ENCODE peak calls at places on chromosome 7, in nine cellular contexts. K is iPS DF 6.9; D is PC-9; X is heart right ventricle; R is GM13977; Y is activated CD4-positive, CD25-positive, alpha-beta regulatory T cell; G is iris pigment epithelial cell; N is PC-3; P is nephron progenitor cell. A is an unnamed sample.

GRCh38 chr7:6121141-6121540 is 90.0 kb downstream of the ANKRD61 start:
- DNase-seq in N (peak), P (no peak), Y (no peak), G (peak), R (no peak), X (no peak), K (no peak), D (no peak), A (no peak)

GRCh38 chr7:89726548-89726947 is 427.7 kb upstream of the STEAP1 start:
- DNase-seq in K (no peak), R (no peak), X (no peak), N (no peak), Y (no peak), G (no peak), P (no peak), D (no peak), A (no peak)

GRCh38 chr7:90540406-90540805 is 55.7 kb upstream of the CDK14 start:
- DNase-seq in D (no peak), R (no peak), P (no peak), K (no peak), G (no peak), Y (no peak), X (no peak), N (peak), A (no peak)

GRCh38 chr7:35748348-35748747 is 52.5 kb upstream of the SEPTIN7 start:
- DNase-seq in K (no peak), G (peak), N (no peak), Y (no peak), P (no peak), D (no peak), X (no peak), R (no peak), A (no peak)

GRCh38 chr7:35035511-35035921 is 1.8 kb downstream of the DPY19L1 start:
- DNase-seq in R (peak), G (peak), N (peak), Y (no peak), P (no peak), D (peak), X (no peak), K (no peak), A (no peak)

GRCh38 chr7:96266580-96266979 is 55.3 kb downstream of the SLC25A13 start:
- DNase-seq in K (no peak), P (no peak), G (no peak), Y (no peak), N (no peak), R (no peak), X (no peak), D (no peak), A (no peak)

GRCh38 chr7:131610007-131610406 is 53.6 kb upstream of the PODXL start:
- DNase-seq in Y (no peak), X (no peak), G (no peak), P (no peak), K (no peak), R (no peak), N (no peak), D (no peak), A (no peak)

GRCh38 chr7:69436944-69437343 is 161.3 kb upstream of the AUTS2 start:
- DNase-seq in R (no peak), Y (no peak), K (no peak), N (no peak), D (no peak), X (no peak), G (no peak), P (no peak), A (no peak)

GRCh38 chr7:894164-894867 is 18.0 kb downstream of the GET4 start:
- DNase-seq in D (no peak), Y (no peak), G (no peak), R (no peak), N (no peak), K (no peak), P (no peak), X (no peak), A (no peak)

GRCh38 chr7:38052786-38053185 is 125.3 kb upstream of the STARD3NL start:
- DNase-seq in D (no peak), R (no peak), P (no peak), X (no peak), N (no peak), K (no peak), G (no peak), Y (no peak), A (no peak)

GRCh38 chr7:21945374-21946227 is at the start of gene CDCA7L:
- DNase-seq in Y (peak), G (peak), R (peak), D (peak), X (peak), P (peak), K (peak), N (peak), A (peak)

GRCh38 chr7:36084485-36085091 is 68.5 kb upstream of the EEPD1 start:
- DNase-seq in G (peak), P (peak), K (peak), N (peak), D (no peak), X (peak), R (no peak), Y (no peak), A (peak)

GRCh38 chr7:4716946-4717694 is 35.0 kb downstream of the FOXK1 start:
- DNase-seq in X (no peak), R (no peak), P (no peak), N (no peak), K (no peak), G (no peak), Y (no peak), D (no peak), A (no peak)

GRCh38 chr7:148014473-148014872 is 576.1 kb upstream of the C7orf33 start:
- DNase-seq in N (peak), D (peak), X (no peak), K (no peak), G (no peak), P (no peak), Y (no peak), R (no peak), A (no peak)

GRCh38 chr7:108118959-108119358 is 11.2 kb downstream of the LAMB4 start:
- DNase-seq in N (no peak), D (no peak), Y (no peak), P (no peak), G (no peak), R (no peak), K (no peak), X (no peak), A (no peak)

GRCh38 chr7:85688712-85689111 is 501.9 kb upstream of the SEMA3D start:
- DNase-seq in Y (no peak), D (no peak), G (no peak), K (no peak), R (no peak), X (no peak), N (no peak), P (no peak), A (no peak)

GRCh38 chr7:12623885-12624498 is 53.5 kb downstream of the SCIN start:
- DNase-seq in X (no peak), Y (no peak), N (peak), K (no peak), P (no peak), D (peak), R (no peak), G (peak), A (no peak)

GRCh38 chr7:37065779-37066271 is 341.5 kb upstream of the AOAH start:
- DNase-seq in G (peak), D (no peak), R (no peak), Y (no peak), N (no peak), K (no peak), P (no peak), X (no peak), A (no peak)

GRCh38 chr7:18350678-18351077 is 144.9 kb upstream of the HDAC9 start:
- DNase-seq in K (no peak), G (no peak), R (no peak), N (no peak), P (peak), D (no peak), Y (no peak), X (no peak), A (no peak)

GRCh38 chr7:108145401-108145800 is 15.2 kb upstream of the LAMB4 start:
- DNase-seq in N (no peak), P (no peak), G (no peak), K (no peak), X (no peak), D (no peak), R (no peak), Y (no peak), A (no peak)

GRCh38 chr7:32502656-32503189 is 7.4 kb downstream of the AVL9 start:
- DNase-seq in G (no peak), N (no peak), D (no peak), P (no peak), K (no peak), R (no peak), Y (no peak), X (no peak), A (no peak)

GRCh38 chr7:104017001-104017400 is 27.5 kb upstream of the RELN start:
- DNase-seq in Y (no peak), P (no peak), G (no peak), D (no peak), K (no peak), X (no peak), N (no peak), R (no peak), A (no peak)